ENCODE peak calls at places on chromosomes 13 and 19, in six cellular contexts. One of them, this sample, is unnamed.
A peak's percentile ranks its signal among the peaks of the same experiment; 100 is the strongest.

GRCh38 chr19:50249636-50250035 is 46.2 kb downstream of the MYH14 start:
- DNase-seq in OCI-LY7: no peak
- DNase-seq in mucosa of descending colon: no peak
- DNase-seq in stomach: no peak
- DNase-seq in cardiac muscle cell: no peak
- DNase-seq in fibroblast of lung: no peak
- DNase-seq in this sample: no peak

GRCh38 chr13:110551284-110551683 is 10.2 kb downstream of the RAB20 start:
- DNase-seq in OCI-LY7: no peak
- DNase-seq in mucosa of descending colon: no peak
- DNase-seq in stomach: no peak
- DNase-seq in cardiac muscle cell: peak; percentile 10
- DNase-seq in fibroblast of lung: no peak
- DNase-seq in this sample: no peak

GRCh38 chr19:41746593-41747227 is 8.6 kb upstream of the CEACAM6 start:
- DNase-seq in OCI-LY7: peak; percentile 72
- DNase-seq in mucosa of descending colon: no peak
- DNase-seq in stomach: peak; percentile 73
- DNase-seq in cardiac muscle cell: no peak
- DNase-seq in fibroblast of lung: peak; percentile 43
- DNase-seq in this sample: no peak

GRCh38 chr19:919157-920050 is 2.3 kb downstream of the KISS1R start:
- DNase-seq in OCI-LY7: no peak
- DNase-seq in mucosa of descending colon: peak; percentile 66
- DNase-seq in stomach: no peak
- DNase-seq in cardiac muscle cell: peak; percentile 39
- DNase-seq in fibroblast of lung: no peak
- DNase-seq in this sample: no peak

GRCh38 chr13:38830442-38831045 is 143.7 kb downstream of the FREM2 start:
- DNase-seq in OCI-LY7: no peak
- DNase-seq in mucosa of descending colon: no peak
- DNase-seq in stomach: no peak
- DNase-seq in cardiac muscle cell: no peak
- DNase-seq in fibroblast of lung: no peak
- DNase-seq in this sample: no peak

GRCh38 chr19:6752257-6753177 is 13.0 kb downstream of the TRIP10 start:
- DNase-seq in OCI-LY7: no peak
- DNase-seq in mucosa of descending colon: peak; percentile 89
- DNase-seq in stomach: no peak
- DNase-seq in cardiac muscle cell: peak; percentile 48
- DNase-seq in fibroblast of lung: no peak
- DNase-seq in this sample: peak; percentile 85

GRCh38 chr19:42850981-42851717 is 28.4 kb downstream of the PSG1 start:
- DNase-seq in OCI-LY7: no peak
- DNase-seq in mucosa of descending colon: no peak
- DNase-seq in stomach: no peak
- DNase-seq in cardiac muscle cell: no peak
- DNase-seq in fibroblast of lung: peak; percentile 62
- DNase-seq in this sample: no peak

GRCh38 chr13:21216332-21216731 is 39.9 kb downstream of the MRPL57 start:
- DNase-seq in OCI-LY7: no peak
- DNase-seq in mucosa of descending colon: no peak
- DNase-seq in stomach: no peak
- DNase-seq in cardiac muscle cell: no peak
- DNase-seq in fibroblast of lung: no peak
- DNase-seq in this sample: no peak

GRCh38 chr13:38303816-38304215 is 45.8 kb upstream of the UFM1 start:
- DNase-seq in OCI-LY7: no peak
- DNase-seq in mucosa of descending colon: no peak
- DNase-seq in stomach: no peak
- DNase-seq in cardiac muscle cell: no peak
- DNase-seq in fibroblast of lung: no peak
- DNase-seq in this sample: no peak

GRCh38 chr13:30224732-30225131 is 82.6 kb downstream of the KATNAL1 start:
- DNase-seq in OCI-LY7: no peak
- DNase-seq in mucosa of descending colon: no peak
- DNase-seq in stomach: no peak
- DNase-seq in cardiac muscle cell: no peak
- DNase-seq in fibroblast of lung: no peak
- DNase-seq in this sample: no peak

GRCh38 chr13:112658807-112659206 is 31.0 kb upstream of the ATP11A start:
- DNase-seq in OCI-LY7: no peak
- DNase-seq in mucosa of descending colon: no peak
- DNase-seq in stomach: no peak
- DNase-seq in cardiac muscle cell: no peak
- DNase-seq in fibroblast of lung: no peak
- DNase-seq in this sample: no peak

GRCh38 chr19:15264061-15264932 is 32.0 kb upstream of the EPHX3 start:
- DNase-seq in OCI-LY7: peak; percentile 76
- DNase-seq in mucosa of descending colon: peak; percentile 80
- DNase-seq in stomach: peak; percentile 80
- DNase-seq in cardiac muscle cell: peak; percentile 86
- DNase-seq in fibroblast of lung: peak; percentile 79
- DNase-seq in this sample: peak; percentile 72

GRCh38 chr13:46179576-46180368 is 2.2 kb downstream of the LCP1 start:
- DNase-seq in OCI-LY7: peak; percentile 72
- DNase-seq in mucosa of descending colon: peak; percentile 58
- DNase-seq in stomach: peak; percentile 43
- DNase-seq in cardiac muscle cell: no peak
- DNase-seq in fibroblast of lung: no peak
- DNase-seq in this sample: peak; percentile 73

GRCh38 chr13:76822691-76823267 is 63.4 kb downstream of the KCTD12 start:
- DNase-seq in OCI-LY7: peak; percentile 8
- DNase-seq in mucosa of descending colon: peak; percentile 40
- DNase-seq in stomach: no peak
- DNase-seq in cardiac muscle cell: no peak
- DNase-seq in fibroblast of lung: peak; percentile 60
- DNase-seq in this sample: no peak

GRCh38 chr19:52640916-52641315 is 2.8 kb upstream of the ZNF83 start:
- DNase-seq in OCI-LY7: no peak
- DNase-seq in mucosa of descending colon: no peak
- DNase-seq in stomach: no peak
- DNase-seq in cardiac muscle cell: no peak
- DNase-seq in fibroblast of lung: no peak
- DNase-seq in this sample: no peak

GRCh38 chr13:111363121-111363520 is 42.7 kb downstream of the TEX29 start:
- DNase-seq in OCI-LY7: no peak
- DNase-seq in mucosa of descending colon: no peak
- DNase-seq in stomach: no peak
- DNase-seq in cardiac muscle cell: no peak
- DNase-seq in fibroblast of lung: no peak
- DNase-seq in this sample: no peak

GRCh38 chr13:73922728-73923393 is 211.3 kb downstream of the KLF12 start:
- DNase-seq in OCI-LY7: no peak
- DNase-seq in mucosa of descending colon: no peak
- DNase-seq in stomach: no peak
- DNase-seq in cardiac muscle cell: no peak
- DNase-seq in fibroblast of lung: no peak
- DNase-seq in this sample: no peak

GRCh38 chr13:101919541-101920306 is 467.2 kb downstream of the ITGBL1 start:
- DNase-seq in OCI-LY7: no peak
- DNase-seq in mucosa of descending colon: no peak
- DNase-seq in stomach: no peak
- DNase-seq in cardiac muscle cell: peak; percentile 76
- DNase-seq in fibroblast of lung: peak; percentile 44
- DNase-seq in this sample: no peak

GRCh38 chr19:49555600-49556411 is 24.6 kb downstream of the NOSIP start:
- DNase-seq in OCI-LY7: peak; percentile 71
- DNase-seq in mucosa of descending colon: peak; percentile 87
- DNase-seq in stomach: peak; percentile 54
- DNase-seq in cardiac muscle cell: peak; percentile 90
- DNase-seq in fibroblast of lung: peak; percentile 56
- DNase-seq in this sample: peak; percentile 52

GRCh38 chr19:16199275-16199932 is 1.7 kb downstream of the AP1M1 start:
- DNase-seq in OCI-LY7: no peak
- DNase-seq in mucosa of descending colon: no peak
- DNase-seq in stomach: peak; percentile 57
- DNase-seq in cardiac muscle cell: no peak
- DNase-seq in fibroblast of lung: no peak
- DNase-seq in this sample: no peak

GRCh38 chr13:49627831-49628652 is at the start of gene ARL11:
- DNase-seq in OCI-LY7: peak; percentile 93
- DNase-seq in mucosa of descending colon: peak; percentile 79
- DNase-seq in stomach: peak; percentile 56
- DNase-seq in cardiac muscle cell: no peak
- DNase-seq in fibroblast of lung: no peak
- DNase-seq in this sample: peak; percentile 78

GRCh38 chr13:97855570-97855970 is 97.9 kb upstream of the IPO5 start:
- DNase-seq in OCI-LY7: peak; percentile 61
- DNase-seq in mucosa of descending colon: no peak
- DNase-seq in stomach: no peak
- DNase-seq in cardiac muscle cell: peak; percentile 87
- DNase-seq in fibroblast of lung: peak; percentile 93
- DNase-seq in this sample: no peak

DNA sequence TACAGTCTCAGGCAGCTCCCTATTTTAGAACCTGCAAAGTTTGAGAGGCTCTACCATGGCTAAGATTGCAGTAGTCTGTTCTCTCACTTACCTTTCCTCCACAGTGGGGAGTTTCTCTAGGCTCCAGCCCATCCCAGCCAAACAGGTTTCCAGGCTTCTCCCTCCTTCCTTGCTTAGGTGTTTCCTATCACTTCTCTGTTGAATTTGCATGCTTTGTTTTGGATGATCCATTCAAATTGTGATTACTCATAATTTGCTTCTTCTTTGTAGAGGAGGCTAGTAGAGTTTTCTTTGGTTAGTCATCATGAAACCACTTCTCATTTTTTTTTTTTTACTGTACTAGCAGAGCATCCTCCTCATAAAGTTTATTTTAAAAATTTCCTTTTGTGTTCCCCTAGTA is 1242.2 kb upstream of the MIR17HG start:
- DNase-seq in OCI-LY7: no peak
- DNase-seq in mucosa of descending colon: no peak
- DNase-seq in stomach: no peak
- DNase-seq in cardiac muscle cell: no peak
- DNase-seq in fibroblast of lung: peak; percentile 12
- DNase-seq in this sample: no peak
- H3K4me1 ChIP-seq in OCI-LY7: no peaks in the 10 kb centered on the region
- H3K4me1 ChIP-seq in mucosa of descending colon: no peaks in the 10 kb centered on the region
- H3K4me1 ChIP-seq in stomach: no peaks in the 10 kb centered on the region
- H3K4me1 ChIP-seq in cardiac muscle cell: no peaks in the 10 kb centered on the region
- H3K4me1 ChIP-seq in fibroblast of lung: no peaks in the 10 kb centered on the region
- H3K4me1 ChIP-seq in this sample: no peaks in the 10 kb centered on the region

DNA sequence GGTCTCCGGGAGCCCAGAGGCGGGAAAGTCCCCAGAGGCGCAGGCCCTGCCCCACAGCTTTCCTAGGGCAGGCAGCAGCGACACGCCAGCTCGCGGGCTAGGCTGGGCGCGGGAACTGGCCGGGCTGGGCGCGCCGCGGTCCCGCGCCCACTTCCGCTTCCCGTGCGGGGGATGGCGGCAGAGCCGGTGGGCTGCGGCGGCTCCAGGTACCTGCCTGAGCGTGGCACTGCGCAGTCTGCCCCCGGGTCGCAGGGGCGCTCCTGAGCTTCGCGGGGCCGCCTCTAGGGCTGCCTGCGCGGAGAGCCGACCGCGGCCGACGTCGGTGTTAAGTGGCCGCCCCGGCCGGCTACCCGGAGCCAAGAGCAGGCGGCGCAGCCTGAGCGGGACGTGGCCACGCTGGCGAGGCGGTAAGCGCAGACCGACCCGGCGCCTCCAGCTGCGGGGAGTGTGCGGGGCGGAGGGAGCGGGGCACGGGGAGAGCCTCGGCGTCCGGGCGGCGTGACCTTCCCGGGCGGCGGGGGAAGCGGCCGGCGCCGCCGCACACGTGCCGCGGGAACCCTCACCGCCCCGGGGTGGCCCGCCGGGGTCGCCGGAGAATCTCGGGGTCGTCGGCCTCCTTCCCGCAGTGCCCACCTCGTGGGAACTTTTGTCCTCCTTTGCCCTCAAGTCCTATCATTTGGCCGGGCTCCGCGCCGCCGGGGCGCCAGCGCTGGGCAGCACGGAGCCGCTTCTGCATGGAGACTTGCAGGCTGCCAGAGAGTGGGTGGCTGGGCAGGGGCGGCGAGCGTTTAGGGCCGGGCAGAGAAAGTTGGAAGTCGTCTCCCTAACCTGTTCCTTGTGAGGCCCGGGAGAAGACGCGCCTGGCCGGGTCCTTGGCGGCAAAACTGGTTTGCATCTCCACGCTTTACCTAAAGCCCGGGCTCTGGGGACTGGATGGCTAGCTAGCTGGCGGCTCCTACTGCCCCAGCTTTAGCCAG is 31.4 kb upstream of the MPHOSPH8 start:
- DNase-seq in OCI-LY7: no peak
- DNase-seq in mucosa of descending colon: peak; percentile 62
- DNase-seq in stomach: peak; percentile 37
- DNase-seq in cardiac muscle cell: peak; percentile 55
- DNase-seq in fibroblast of lung: peak; percentile 29
- DNase-seq in this sample: no peak
- TF ChIP-seq CTCF in OCI-LY7: no peak
- TF ChIP-seq CTCF in mucosa of descending colon: no peak
- TF ChIP-seq CTCF in stomach: no peak
- TF ChIP-seq CTCF in cardiac muscle cell: no peak
- TF ChIP-seq CTCF in fibroblast of lung: no peak
- TF ChIP-seq CTCF in this sample: no peak

DNA sequence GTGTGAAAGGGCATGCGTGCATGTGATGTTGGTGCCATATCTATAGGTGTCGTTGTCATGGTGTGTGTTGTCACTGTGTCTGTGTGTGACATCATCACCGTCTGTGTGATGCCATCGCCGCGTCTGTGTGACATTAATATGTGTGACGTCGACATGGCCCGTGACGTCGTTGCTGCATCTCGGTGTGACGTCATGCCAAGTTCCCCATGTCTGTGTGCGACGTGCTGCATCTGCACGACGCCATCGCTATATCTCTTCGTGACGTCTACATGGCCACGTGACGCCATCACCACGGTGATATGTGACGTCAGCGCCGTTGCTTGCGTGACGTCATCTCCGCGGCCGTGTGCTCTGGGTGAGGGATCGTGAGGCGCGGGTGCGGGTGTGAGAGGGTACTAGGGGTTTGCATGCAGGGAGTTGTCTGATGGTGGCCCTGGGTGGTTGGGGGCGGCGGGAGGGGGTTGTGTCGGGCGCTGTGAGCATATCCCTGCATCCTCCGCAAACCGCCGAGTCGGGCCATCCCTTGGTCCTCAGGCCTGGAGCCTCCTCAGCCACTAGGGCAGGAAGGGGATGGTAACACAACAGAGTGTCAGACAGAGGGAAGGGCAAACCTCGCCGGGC is 14.6 kb downstream of the GTPBP3 start:
- DNase-seq in OCI-LY7: no peak
- DNase-seq in mucosa of descending colon: no peak
- DNase-seq in stomach: no peak
- DNase-seq in cardiac muscle cell: no peak
- DNase-seq in fibroblast of lung: no peak
- DNase-seq in this sample: no peak
- H3K4me1 ChIP-seq in OCI-LY7: peaks cover 24% of the 10 kb centered on the region
- H3K4me1 ChIP-seq in mucosa of descending colon: no peaks in the 10 kb centered on the region
- H3K4me1 ChIP-seq in stomach: peaks cover 13% of the 10 kb centered on the region
- H3K4me1 ChIP-seq in cardiac muscle cell: no peaks in the 10 kb centered on the region
- H3K4me1 ChIP-seq in fibroblast of lung: no peaks in the 10 kb centered on the region
- H3K4me1 ChIP-seq in this sample: no peaks in the 10 kb centered on the region

GRCh38 chr19:44587863-44588752 is 25.3 kb upstream of the IGSF23 start:
- DNase-seq in OCI-LY7: no peak
- DNase-seq in mucosa of descending colon: no peak
- DNase-seq in stomach: no peak
- DNase-seq in cardiac muscle cell: no peak
- DNase-seq in fibroblast of lung: peak; percentile 99
- DNase-seq in this sample: no peak
- TF ChIP-seq CTCF in OCI-LY7: peak; percentile 22
- TF ChIP-seq CTCF in mucosa of descending colon: no peak
- TF ChIP-seq CTCF in stomach: no peak
- TF ChIP-seq CTCF in cardiac muscle cell: peak; percentile 34
- TF ChIP-seq CTCF in fibroblast of lung: peak; percentile 38
- TF ChIP-seq CTCF in this sample: peak; percentile 10

GRCh38 chr13:26255717-26256277 is 1.9 kb downstream of the CDK8 start:
- DNase-seq in OCI-LY7: peak; percentile 22
- DNase-seq in mucosa of descending colon: no peak
- DNase-seq in stomach: no peak
- DNase-seq in cardiac muscle cell: peak; percentile 13
- DNase-seq in fibroblast of lung: peak; percentile 12
- DNase-seq in this sample: no peak
- H3K4me1 ChIP-seq in OCI-LY7: peaks cover 29% of the 10 kb centered on the region
- H3K4me1 ChIP-seq in mucosa of descending colon: peaks cover 17% of the 10 kb centered on the region
- H3K4me1 ChIP-seq in stomach: peaks cover 46% of the 10 kb centered on the region
- H3K4me1 ChIP-seq in cardiac muscle cell: peaks cover 22% of the 10 kb centered on the region
- H3K4me1 ChIP-seq in fibroblast of lung: peaks cover 2% of the 10 kb centered on the region
- H3K4me1 ChIP-seq in this sample: peaks cover 11% of the 10 kb centered on the region